ENCODE peak calls at places on chromosomes 12 and 14, in four cellular contexts. M, P, X and U are unnamed samples.
A peak's percentile ranks its signal among the peaks of the same experiment; 100 is the strongest.

GRCh38 chr14:74299061-74299545 is 3.6 kb downstream of the ABCD4 start:
- DNase-seq in P (no peak), X (no peak), M (no peak), U (no peak)

GRCh38 chr12:67666605-67667004 is 18.1 kb downstream of the DYRK2 start:
- DNase-seq in M (no peak), P (no peak), X (no peak), U (no peak)

GRCh38 chr14:53845813-53846693 is 110.6 kb downstream of the BMP4 start:
- DNase-seq in P (no peak), M (no peak), X (peak; percentile 34), U (no peak)

GRCh38 chr12:108572166-108572790 is 9.9 kb downstream of the ISCU start:
- DNase-seq in X (no peak), M (no peak), P (peak; percentile 90), U (no peak)

GRCh38 chr14:29663281-29663801 is 264.3 kb downstream of the PRKD1 start:
- DNase-seq in X (no peak), M (no peak), P (no peak), U (peak; percentile 38)

GRCh38 chr14:69129264-69129880 is 23.5 kb downstream of the DCAF5 start:
- DNase-seq in X (peak; percentile 72), M (peak; percentile 63), P (no peak), U (peak; percentile 64)

GRCh38 chr14:65230287-65230728 is 128.0 kb upstream of the MAX start:
- DNase-seq in X (peak; percentile 96), P (no peak), M (peak; percentile 36), U (no peak)

GRCh38 chr14:99910337-99911268 is 117.4 kb downstream of the EML1 start:
- DNase-seq in M (no peak), P (no peak), X (peak; percentile 16), U (no peak)

GRCh38 chr12:79016181-79016580 is 151.6 kb downstream of the SYT1 start:
- DNase-seq in P (no peak), M (no peak), X (no peak), U (no peak)

GRCh38 chr12:84642201-84642600 is 270.4 kb downstream of the SLC6A15 start:
- DNase-seq in M (no peak), P (no peak), X (no peak), U (no peak)

GRCh38 chr12:124774462-124775167 is 89.0 kb downstream of the SCARB1 start:
- DNase-seq in M (no peak), P (peak; percentile 100), X (no peak), U (no peak)

GRCh38 chr12:94832780-94833760 is 170.4 kb downstream of the NDUFA12 start:
- DNase-seq in P (no peak), X (no peak), M (no peak), U (peak; percentile 48)

GRCh38 chr12:67161322-67161918 is 107.7 kb upstream of the CAND1 start:
- DNase-seq in X (peak; percentile 18), P (no peak), M (peak; percentile 23), U (peak; percentile 43)

GRCh38 chr12:123801573-123802178 is 39.6 kb downstream of the DNAH10 start:
- DNase-seq in M (no peak), P (no peak), X (no peak), U (no peak)

GRCh38 chr14:64035143-64035542 is 182.3 kb downstream of the SYNE2 start:
- DNase-seq in P (no peak), M (no peak), X (no peak), U (no peak)

GRCh38 chr12:121250359-121250758 is 40.4 kb downstream of the P2RX4 start:
- DNase-seq in M (no peak), P (no peak), X (no peak), U (no peak)

GRCh38 chr12:48002773-48003218 is 1.5 kb downstream of the COL2A1 start:
- DNase-seq in X (no peak), M (no peak), P (no peak), U (peak; percentile 44)

GRCh38 chr12:25377475-25378179 is 126.9 kb upstream of the KRAS start:
- DNase-seq in P (no peak), M (no peak), X (no peak), U (no peak)

GRCh38 chr14:46036099-46036498 is 615.5 kb downstream of the RPL10L start:
- DNase-seq in P (no peak), M (no peak), X (no peak), U (no peak)

GRCh38 chr12:51675062-51675803 is 84.2 kb downstream of the SCN8A start:
- DNase-seq in P (no peak), X (no peak), M (no peak), U (no peak)

GRCh38 chr12:66398931-66399625 is 96.8 kb downstream of the HELB start:
- DNase-seq in P (no peak), X (no peak), M (no peak), U (no peak)

GRCh38 chr12:14185441-14186192 is 179.9 kb upstream of the ATF7IP start:
- DNase-seq in X (peak; percentile 26), P (no peak), M (peak; percentile 25), U (peak; percentile 47)

GRCh38 chr12:75628511-75628910 is 117.1 kb upstream of the KRR1 start:
- DNase-seq in M (no peak), P (no peak), X (no peak), U (no peak)

GRCh38 chr14:68518180-68518579 is 274.7 kb downstream of the ZFP36L1 start:
- DNase-seq in M (no peak), X (peak; percentile 41), P (no peak), U (no peak)

GRCh38 chr14:94573706-94574105 is 7.5 kb upstream of the SERPINA5 start:
- DNase-seq in X (no peak), P (no peak), M (no peak), U (no peak)

GRCh38 chr12:60930146-60930545 is 1330.1 kb upstream of the USP15 start:
- DNase-seq in P (no peak), M (no peak), X (no peak), U (no peak)

DNA sequence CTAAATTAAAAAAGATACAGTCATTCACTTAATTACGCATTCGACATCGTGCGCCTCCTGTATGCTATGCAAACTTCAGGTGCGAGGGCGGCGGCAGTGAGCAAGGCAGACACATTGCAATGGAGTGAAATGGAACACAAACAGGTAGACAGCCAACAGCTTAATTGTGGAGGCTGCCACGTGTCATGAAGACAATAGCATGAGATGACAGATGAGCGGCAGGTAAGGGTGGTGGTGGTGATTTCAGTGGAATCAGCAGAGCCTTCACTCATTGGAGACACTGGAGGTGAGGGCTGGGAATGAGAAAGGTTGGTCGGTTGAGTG is 130.7 kb downstream of the TMEM132D start:
- DNase-seq in P (no peak), X (no peak), M (no peak), U (no peak)
- TF ChIP-seq CBFB in P (no peak), X (no peak), M (no peak), U (no peak)

DNA sequence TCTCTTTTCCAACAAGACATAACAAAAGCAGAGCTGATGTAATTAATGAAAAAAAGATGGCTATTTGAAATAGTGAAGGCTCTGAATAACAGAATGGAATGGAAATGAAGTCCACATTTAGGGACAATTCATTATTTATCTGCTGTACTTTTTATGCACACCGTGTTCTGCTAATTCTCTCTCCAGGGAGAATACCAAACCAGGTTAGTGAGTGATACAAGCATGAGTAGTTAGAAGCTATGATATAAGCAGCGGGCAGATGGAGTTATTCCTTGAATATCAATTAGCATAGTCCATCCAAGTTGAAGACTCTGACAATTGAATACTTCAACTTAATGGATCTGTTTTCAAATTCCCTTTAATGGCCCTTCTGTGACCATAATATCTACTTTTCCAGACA is 162.1 kb upstream of the TMTC2 start:
- DNase-seq in M (no peak), P (no peak), X (no peak), U (no peak)
- TF ChIP-seq CBFB in M (no peak), P (no peak), X (no peak), U (no peak)

GRCh38 chr14:51732494-51733080 is 80.9 kb downstream of the FRMD6 start:
- DNase-seq in P (no peak), X (no peak), M (no peak), U (no peak)

GRCh38 chr14:51733147-51733546 is 81.4 kb downstream of the FRMD6 start:
- DNase-seq in M (no peak), X (no peak), P (no peak), U (no peak)

GRCh38 chr14:51738754-51739153 is 87.0 kb downstream of the FRMD6 start:
- DNase-seq in X (peak; percentile 4), M (peak; percentile 2), P (no peak), U (peak; percentile 59)

GRCh38 chr14:51730674-51731073 is 79.0 kb downstream of the FRMD6 start:
- DNase-seq in P (no peak), M (no peak), X (no peak), U (no peak)

DNA sequence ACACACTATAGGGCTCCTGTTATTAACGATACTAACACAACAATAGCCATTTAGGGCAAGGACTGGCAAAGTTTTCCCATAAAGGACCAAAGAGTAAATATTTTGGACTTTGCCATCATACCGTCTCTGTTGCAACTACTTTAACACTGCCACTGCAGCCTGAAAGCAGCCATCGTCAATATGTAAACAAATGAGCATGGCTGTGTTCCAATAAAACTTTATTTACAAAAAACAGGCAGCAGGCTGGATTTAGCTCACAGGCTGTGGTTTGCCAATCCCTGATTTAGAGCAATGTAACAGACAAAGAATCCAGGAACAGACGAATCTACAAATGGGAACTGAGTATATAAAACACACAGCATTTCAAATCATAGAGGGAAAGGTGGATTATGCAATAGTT is 84.1 kb downstream of the FRMD6 start:
- DNase-seq in X (peak; percentile 64), P (no peak), M (no peak), U (no peak)
- TF ChIP-seq CBFB in X (no peak), P (no peak), M (no peak), U (no peak)

GRCh38 chr12:115103884-115104883 is 420.2 kb upstream of the TBX3 start:
- DNase-seq in X (no peak), P (no peak), M (peak; percentile 6), U (no peak)

GRCh38 chr12:115102450-115102849 is 418.5 kb upstream of the TBX3 start:
- DNase-seq in P (no peak), M (no peak), X (no peak), U (no peak)

GRCh38 chr12:115114140-115114539 is 430.2 kb upstream of the TBX3 start:
- DNase-seq in P (no peak), X (no peak), M (no peak), U (no peak)

GRCh38 chr12:115109863-115110262 is 425.9 kb upstream of the TBX3 start:
- DNase-seq in X (no peak), M (no peak), P (no peak), U (no peak)

DNA sequence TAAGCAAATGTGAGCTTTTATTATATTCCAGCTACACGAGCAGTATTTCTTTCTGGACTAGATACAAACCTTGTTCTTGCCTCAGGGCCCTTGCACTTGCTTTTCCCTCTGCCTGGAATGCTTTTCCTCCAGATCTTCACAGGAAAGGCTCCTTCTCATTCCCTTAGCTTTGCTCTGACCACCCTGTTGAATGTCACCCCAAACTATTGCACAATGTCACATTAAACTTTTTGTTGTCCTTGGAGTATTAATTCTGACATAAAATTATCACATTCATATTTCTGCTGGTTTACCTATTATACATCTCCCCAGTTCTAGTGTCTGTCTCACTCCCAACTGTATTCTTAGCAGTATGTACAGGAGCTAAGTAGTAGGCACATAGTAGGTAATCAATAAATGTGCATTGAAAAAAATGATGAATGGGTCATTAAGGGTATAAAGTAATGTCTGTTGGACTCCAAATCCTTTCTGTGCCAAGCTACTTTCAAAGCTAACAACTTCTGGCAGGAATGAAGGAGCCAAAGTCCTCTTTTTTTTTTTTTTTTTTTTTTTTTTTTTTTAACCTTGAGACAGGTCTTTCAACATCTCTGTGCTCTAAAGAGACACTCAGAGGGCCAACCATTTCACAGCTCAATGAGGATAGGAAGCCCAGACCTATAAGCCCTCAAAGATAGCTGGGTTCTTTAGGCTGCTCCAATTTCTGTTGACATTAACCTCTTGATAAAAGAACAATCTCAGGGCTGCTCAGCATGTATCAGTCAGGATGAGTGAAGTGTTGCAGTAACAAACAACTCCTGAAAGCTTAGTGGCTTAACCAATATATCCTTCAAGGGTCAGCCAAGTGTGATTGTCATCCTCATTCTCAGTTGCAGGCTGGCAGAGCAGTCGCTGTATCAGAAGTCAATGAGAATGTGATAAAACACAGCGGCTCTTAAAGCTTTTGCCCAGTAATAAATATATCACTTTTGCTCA is 424.4 kb upstream of the TBX3 start:
- DNase-seq in P (no peak), X (no peak), M (no peak), U (no peak)
- TF ChIP-seq CBFB in P (no peak), X (no peak), M (no peak), U (no peak)